ENCODE peak calls at places on chromosomes 2 and 18, in seven cellular contexts. V, F, I, P, R, G and S are unnamed samples.

GRCh38 chr2:157627594-157628281 is 926 bp downstream of the ACVR1C start:
- DNase-seq in G (no peak), I (no peak), R (peak; percentile 38), P (peak; percentile 67), V (no peak), F (no peak), S (no peak)

GRCh38 chr2:43569921-43570320 is 25.9 kb downstream of the THADA start:
- DNase-seq in I (peak; percentile 57), G (no peak), F (no peak), P (no peak), V (no peak), R (no peak), S (no peak)

GRCh38 chr2:190838492-190838910 is 42.1 kb upstream of the GLS start:
- DNase-seq in I (no peak), V (peak; percentile 59), P (no peak), R (no peak), G (no peak), F (peak; percentile 57), S (no peak)

GRCh38 chr2:23464156-23464555 is 79.2 kb downstream of the KLHL29 start:
- DNase-seq in I (no peak), G (no peak), R (no peak), V (no peak), F (no peak), P (no peak), S (no peak)

GRCh38 chr2:25032094-25032493 is 9.8 kb upstream of the EFR3B start:
- DNase-seq in G (no peak), V (no peak), P (no peak), I (no peak), F (no peak), R (no peak), S (no peak)

GRCh38 chr2:167133614-167134013 is 245.3 kb downstream of the XIRP2 start:
- DNase-seq in G (no peak), P (no peak), R (no peak), I (no peak), V (no peak), F (no peak), S (no peak)

GRCh38 chr2:75221872-75222271 is 22.6 kb upstream of the TACR1 start:
- DNase-seq in R (no peak), G (no peak), P (no peak), F (no peak), V (peak; percentile 45), I (no peak), S (no peak)

GRCh38 chr2:188664391-188664790 is 309.8 kb upstream of the COL3A1 start:
- DNase-seq in V (no peak), G (no peak), F (no peak), R (no peak), I (no peak), P (no peak), S (no peak)

GRCh38 chr2:235666240-235666781 is 172.5 kb downstream of the AGAP1 start:
- DNase-seq in F (peak; percentile 86), V (peak; percentile 69), P (peak; percentile 56), R (peak; percentile 65), G (no peak), I (no peak), S (no peak)

GRCh38 chr2:239154971-239155805 is 245.6 kb downstream of the HDAC4 start:
- DNase-seq in R (peak; percentile 10), G (no peak), P (no peak), F (no peak), I (no peak), V (no peak), S (no peak)

GRCh38 chr18:45149712-45150111 is 465.6 kb upstream of the SLC14A2 start:
- DNase-seq in V (no peak), R (no peak), G (no peak), I (no peak), P (no peak), F (no peak), S (no peak)

GRCh38 chr2:84844141-84844540 is 36.7 kb downstream of the TRABD2A start:
- DNase-seq in F (no peak), G (no peak), I (no peak), V (no peak), R (no peak), P (no peak), S (no peak)

GRCh38 chr2:68258854-68259253 is 6.5 kb upstream of the PPP3R1 start:
- DNase-seq in R (no peak), F (no peak), P (no peak), G (no peak), I (no peak), V (no peak), S (no peak)

GRCh38 chr2:21422050-21422449 is 298.3 kb downstream of the TDRD15 start:
- DNase-seq in P (no peak), V (no peak), F (peak; percentile 34), I (no peak), R (peak; percentile 81), G (peak; percentile 33), S (peak; percentile 11)

GRCh38 chr2:6394266-6394665 is 471.4 kb downstream of the CMPK2 start:
- DNase-seq in P (no peak), I (no peak), G (no peak), R (no peak), F (no peak), V (no peak), S (no peak)
- H3K9me3 ChIP-seq in P (no peaks in the 10 kb centered on the region), I (no peaks in the 10 kb centered on the region), G (no peaks in the 10 kb centered on the region), R (no peaks in the 10 kb centered on the region), F (peaks cover 15% of the 10 kb centered on the region), V (peaks cover 8% of the 10 kb centered on the region), S (peaks cover 7% of the 10 kb centered on the region)

GRCh38 chr2:95272299-95272751 is 1.9 kb upstream of the PROM2 start:
- DNase-seq in I (no peak), G (no peak), V (no peak), R (peak; percentile 12), F (no peak), P (no peak), S (no peak)
- H3K9me3 ChIP-seq in I (no peaks in the 10 kb centered on the region), G (no peaks in the 10 kb centered on the region), V (peaks cover 36% of the 10 kb centered on the region), R (no peaks in the 10 kb centered on the region), F (peaks cover 29% of the 10 kb centered on the region), P (no peaks in the 10 kb centered on the region), S (no peaks in the 10 kb centered on the region)

DNA sequence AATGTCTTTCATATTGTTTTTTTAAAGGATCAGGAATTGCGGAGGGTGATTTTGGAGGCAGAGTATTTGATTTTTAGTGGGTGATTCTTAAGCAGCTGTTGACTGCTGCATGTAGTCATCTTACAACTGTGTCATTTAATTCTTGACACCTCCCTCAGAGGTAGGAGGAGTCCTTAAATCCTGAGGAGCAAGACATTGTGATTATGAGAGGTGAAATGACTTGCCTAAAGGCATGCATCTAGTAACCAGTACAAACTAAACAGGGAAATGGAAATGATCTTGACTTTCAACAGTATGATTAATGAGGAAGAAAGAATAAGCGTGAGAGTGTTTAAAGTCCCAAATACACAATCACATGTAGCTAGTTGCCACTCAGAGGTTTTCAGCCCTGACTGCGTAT is 440.7 kb downstream of the THSD7B start:
- DNase-seq in I (no peak), P (no peak), V (no peak), G (no peak), R (no peak), F (no peak), S (no peak)
- H3K9me3 ChIP-seq in I (no peaks in the 10 kb centered on the region), P (no peaks in the 10 kb centered on the region), V (no peaks in the 10 kb centered on the region), G (no peaks in the 10 kb centered on the region), R (no peaks in the 10 kb centered on the region), F (no peaks in the 10 kb centered on the region), S (no peaks in the 10 kb centered on the region)

DNA sequence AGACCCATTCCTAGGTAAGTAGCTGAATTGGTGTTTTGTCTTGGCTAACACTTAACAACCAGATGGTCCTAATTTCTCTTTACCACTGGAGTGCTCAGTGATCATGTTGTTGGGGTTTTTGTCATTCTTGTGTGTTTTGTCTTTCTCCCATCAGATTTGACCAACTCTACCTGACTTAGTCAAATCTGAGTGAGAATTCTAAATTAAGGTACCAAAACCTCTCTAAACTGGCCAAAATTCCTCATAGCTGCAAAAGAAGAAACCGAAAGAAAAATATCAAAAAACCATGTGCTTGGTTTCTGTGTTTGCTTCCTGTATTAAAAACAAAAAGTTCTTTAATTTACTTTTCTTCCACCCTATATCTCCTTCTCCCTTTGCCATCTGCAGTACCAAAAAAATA is 350.7 kb upstream of the SPHKAP start:
- DNase-seq in F (no peak), P (no peak), V (no peak), I (no peak), R (no peak), G (no peak), S (no peak)
- H3K9me3 ChIP-seq in F (peaks cover 7% of the 10 kb centered on the region), P (no peaks in the 10 kb centered on the region), V (peaks cover 6% of the 10 kb centered on the region), I (no peaks in the 10 kb centered on the region), R (no peaks in the 10 kb centered on the region), G (peaks cover 12% of the 10 kb centered on the region), S (peaks cover 14% of the 10 kb centered on the region)

GRCh38 chr2:126106006-126106405 is 550.0 kb upstream of the GYPC start:
- DNase-seq in F (no peak), I (no peak), P (no peak), R (no peak), G (no peak), V (no peak), S (no peak)

DNA sequence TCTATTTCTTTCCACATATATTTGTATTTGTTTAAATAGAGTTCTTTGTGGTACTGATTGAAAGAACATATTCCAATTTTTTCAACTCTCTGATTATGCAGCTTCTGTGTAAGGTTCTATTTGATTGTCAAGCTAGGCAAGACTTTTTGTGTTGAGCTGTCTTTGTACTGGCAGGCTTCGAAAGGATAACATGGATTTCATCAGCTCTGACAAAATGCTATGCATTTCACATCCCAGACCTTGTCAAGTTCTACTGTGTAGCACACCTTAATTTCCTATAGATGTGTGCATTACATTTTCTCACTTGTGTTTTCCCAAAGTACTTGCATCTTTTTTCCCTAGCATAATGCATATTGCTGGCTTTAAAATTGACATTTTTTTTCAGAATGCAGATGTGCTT is 555.0 kb upstream of the GYPC start:
- DNase-seq in G (no peak), I (no peak), F (no peak), V (no peak), R (no peak), P (no peak), S (no peak)
- H3K9me3 ChIP-seq in G (no peaks in the 10 kb centered on the region), I (no peaks in the 10 kb centered on the region), F (no peaks in the 10 kb centered on the region), V (peaks cover 6% of the 10 kb centered on the region), R (no peaks in the 10 kb centered on the region), P (no peaks in the 10 kb centered on the region), S (no peaks in the 10 kb centered on the region)

GRCh38 chr18:79888016-79888415 is 63.4 kb downstream of the SLC66A2 start:
- DNase-seq in F (no peak), P (no peak), G (no peak), I (no peak), R (no peak), V (no peak), S (no peak)
- H3K9me3 ChIP-seq in F (peaks cover 10% of the 10 kb centered on the region), P (no peaks in the 10 kb centered on the region), G (peaks cover 17% of the 10 kb centered on the region), I (peaks cover 11% of the 10 kb centered on the region), R (peaks cover 12% of the 10 kb centered on the region), V (peaks cover 66% of the 10 kb centered on the region), S (no peaks in the 10 kb centered on the region)

GRCh38 chr18:21300035-21300434 is 58.0 kb downstream of the GREB1L start:
- DNase-seq in I (no peak), V (no peak), P (no peak), F (no peak), R (no peak), G (no peak), S (no peak)
- H3K9me3 ChIP-seq in I (no peaks in the 10 kb centered on the region), V (no peaks in the 10 kb centered on the region), P (no peaks in the 10 kb centered on the region), F (no peaks in the 10 kb centered on the region), R (no peaks in the 10 kb centered on the region), G (no peaks in the 10 kb centered on the region), S (no peaks in the 10 kb centered on the region)